ENCODE peak calls at places on chromosomes 6 and 20, in five cellular contexts. H is HepG2, B is SK-N-SH, G is K562, T is GM12878. X is an unnamed sample.

GRCh38 chr6:49339096-49339495 is 124.0 kb downstream of the MMUT start:
- DNase-seq in H (no peak), B (no peak), G (no peak), T (no peak), X (no peak)

GRCh38 chr6:34810936-34811632 is 19.2 kb downstream of the BLTP3A start:
- DNase-seq in H (peak), B (no peak), G (no peak), T (peak), X (peak)

GRCh38 chr6:155158044-155158843 is 105.6 kb upstream of the CLDN20 start:
- DNase-seq in H (no peak), B (no peak), G (no peak), T (no peak), X (peak)

GRCh38 chr20:45309075-45309474 is 976 bp upstream of the MATN4 start:
- DNase-seq in H (no peak), B (no peak), G (no peak), T (no peak), X (no peak)

GRCh38 chr6:90290991-90291390 is 5.7 kb downstream of the BACH2 start:
- DNase-seq in H (no peak), B (no peak), G (no peak), T (no peak), X (peak)

GRCh38 chr6:219641-220198 is 72.6 kb upstream of the DUSP22 start:
- DNase-seq in H (peak), B (no peak), G (peak), T (no peak), X (peak)

GRCh38 chr6:1614767-1615650 is 5.3 kb downstream of the FOXC1 start:
- DNase-seq in H (no peak), B (peak), G (no peak), T (no peak), X (no peak)

GRCh38 chr6:3915076-3915791 is 66.1 kb downstream of the FAM50B start:
- DNase-seq in H (no peak), B (no peak), G (no peak), T (peak), X (no peak)

GRCh38 chr6:105902401-105903031 is 183.6 kb upstream of the PRDM1 start:
- DNase-seq in H (no peak), B (no peak), G (no peak), T (no peak), X (peak)

GRCh38 chr20:48722737-48723191 is 105.0 kb downstream of the PREX1 start:
- DNase-seq in H (peak), B (no peak), G (no peak), T (no peak), X (no peak)

GRCh38 chr6:17086469-17086868 is 15.4 kb upstream of the STMND1 start:
- DNase-seq in H (peak), B (peak), G (peak), T (no peak), X (peak)

GRCh38 chr6:52590634-52590985 is 13.8 kb upstream of the TRAM2 start:
- DNase-seq in H (peak), B (no peak), G (no peak), T (no peak), X (peak)

GRCh38 chr20:58839474-58839874 is 11.2 kb downstream of the GNAS-AS1 start:
- DNase-seq in H (peak), B (peak), G (peak), T (no peak), X (peak)

GRCh38 chr20:43941476-43942212 is 27.0 kb downstream of the TOX2 start:
- DNase-seq in H (no peak), B (no peak), G (no peak), T (no peak), X (peak)

GRCh38 chr6:43184268-43184985 is 2.4 kb downstream of the CUL9 start:
- DNase-seq in H (no peak), B (no peak), G (no peak), T (no peak), X (no peak)

GRCh38 chr6:12490904-12491571 is 200.9 kb downstream of the EDN1 start:
- DNase-seq in H (no peak), B (no peak), G (no peak), T (no peak), X (peak)

GRCh38 chr20:20476504-20476903 is 108.6 kb downstream of the INSM1 start:
- DNase-seq in H (no peak), B (no peak), G (no peak), T (no peak), X (no peak)

GRCh38 chr6:157528931-157529653 is 148.1 kb downstream of the ZDHHC14 start:
- DNase-seq in H (peak), B (no peak), G (peak), T (no peak), X (no peak)

GRCh38 chr6:129235167-129236072 is 352.5 kb downstream of the LAMA2 start:
- DNase-seq in H (no peak), B (no peak), G (no peak), T (no peak), X (no peak)

GRCh38 chr6:135182120-135182992 is 1.2 kb downstream of the MYB start:
- DNase-seq in H (no peak), B (peak), G (peak), T (no peak), X (no peak)

GRCh38 chr6:2934057-2934456 is 30.9 kb upstream of the SERPINB9 start:
- DNase-seq in H (no peak), B (no peak), G (no peak), T (no peak), X (no peak)

GRCh38 chr6:42236030-42236429 is 18.4 kb upstream of the MRPS10 start:
- DNase-seq in H (no peak), B (no peak), G (no peak), T (no peak), X (no peak)

GRCh38 chr6:14897836-14898235 is 348.0 kb upstream of the JARID2 start:
- DNase-seq in H (no peak), B (no peak), G (no peak), T (no peak), X (no peak)

GRCh38 chr20:49186535-49187329 is 1.4 kb downstream of the STAU1 start:
- DNase-seq in H (peak), B (peak), G (peak), T (no peak), X (peak)

GRCh38 chr20:58822175-58822574 is 28.5 kb downstream of the GNAS-AS1 start:
- DNase-seq in H (peak), B (no peak), G (peak), T (no peak), X (no peak)

GRCh38 chr20:12166053-12166717 is 248.5 kb downstream of the BTBD3 start:
- DNase-seq in H (no peak), B (peak), G (no peak), T (no peak), X (peak)

GRCh38 chr20:49279677-49280462 is 2.0 kb upstream of the ZNFX1 start:
- DNase-seq in H (no peak), B (no peak), G (no peak), T (no peak), X (no peak)

GRCh38 chr6:42316390-42316970 is 98.8 kb upstream of the MRPS10 start:
- DNase-seq in H (no peak), B (no peak), G (no peak), T (peak), X (peak)

GRCh38 chr6:11615214-11615602 is 77.7 kb downstream of the TMEM170B start:
- DNase-seq in H (no peak), B (no peak), G (no peak), T (no peak), X (peak)

GRCh38 chr6:109717971-109718370 is 26.9 kb downstream of the FIG4 start:
- DNase-seq in H (no peak), B (no peak), G (no peak), T (no peak), X (no peak)

GRCh38 chr6:109714611-109715010 is 23.5 kb downstream of the FIG4 start:
- DNase-seq in H (no peak), B (peak), G (no peak), T (no peak), X (no peak)

GRCh38 chr6:109713097-109713496 is 22.0 kb downstream of the FIG4 start:
- DNase-seq in H (no peak), B (no peak), G (no peak), T (no peak), X (no peak)

GRCh38 chr6:109714156-109714555 is 23.1 kb downstream of the FIG4 start:
- DNase-seq in H (no peak), B (peak), G (no peak), T (no peak), X (no peak)

GRCh38 chr6:109715616-109716015 is 24.5 kb downstream of the FIG4 start:
- DNase-seq in H (no peak), B (no peak), G (no peak), T (no peak), X (no peak)
- TF ChIP-seq SMC3 in H (no peak), B (no peak), G (no peak), T (no peak), X (no peak)

GRCh38 chr6:150584065-150584464 is 15.6 kb upstream of the PLEKHG1 start:
- DNase-seq in H (no peak), B (no peak), G (no peak), T (no peak), X (no peak)

GRCh38 chr6:150576651-150577226 is 22.9 kb upstream of the PLEKHG1 start:
- DNase-seq in H (no peak), B (no peak), G (no peak), T (no peak), X (no peak)

GRCh38 chr6:150584596-150584995 is 15.1 kb upstream of the PLEKHG1 start:
- DNase-seq in H (no peak), B (no peak), G (no peak), T (no peak), X (no peak)

GRCh38 chr6:150579611-150580010 is 20.1 kb upstream of the PLEKHG1 start:
- DNase-seq in H (no peak), B (no peak), G (no peak), T (no peak), X (no peak)

DNA sequence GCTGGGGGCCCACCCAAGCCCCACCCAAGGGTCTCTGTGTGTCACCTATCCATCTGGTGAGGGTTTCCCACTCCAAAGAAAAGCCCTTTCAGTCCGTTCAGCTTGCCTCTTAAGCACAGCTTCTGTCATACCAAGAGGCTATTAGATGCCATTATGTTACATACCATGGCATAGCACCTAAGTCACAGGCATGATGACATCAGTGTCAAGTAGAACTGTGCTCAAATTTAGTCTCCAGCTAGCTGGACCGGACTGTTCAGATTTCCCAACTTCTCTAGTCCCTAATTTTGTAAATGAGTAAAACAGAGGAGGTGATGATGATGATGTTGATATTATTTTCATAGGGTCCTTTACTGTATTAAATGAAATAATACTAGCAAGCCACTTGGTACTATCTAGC is 19.2 kb upstream of the PLEKHG1 start:
- DNase-seq in H (no peak), B (no peak), G (no peak), T (no peak), X (no peak)
- TF ChIP-seq MXI1 in H (no peak), B (no peak), G (no peak), T (no peak), X (no peak)

GRCh38 chr20:4740774-4741431 is 19.2 kb downstream of the PRND start:
- DNase-seq in H (peak), B (peak), G (peak), T (no peak), X (peak)
- TF ChIP-seq SMC3 in H (peak), B (peak), G (peak), T (peak), X (peak)

GRCh38 chr6:167454003-167454402 is 129.1 kb downstream of the TTLL2 start:
- DNase-seq in H (no peak), B (no peak), G (no peak), T (no peak), X (no peak)
- TF ChIP-seq MXI1 in H (no peak), B (no peak), G (no peak), T (no peak), X (no peak)

GRCh38 chr20:841568-842546 is 8.3 kb downstream of the FAM110A start:
- DNase-seq in H (no peak), B (no peak), G (no peak), T (no peak), X (no peak)
- TF ChIP-seq SMC3 in H (no peak), B (no peak), G (no peak), T (no peak), X (no peak)

DNA sequence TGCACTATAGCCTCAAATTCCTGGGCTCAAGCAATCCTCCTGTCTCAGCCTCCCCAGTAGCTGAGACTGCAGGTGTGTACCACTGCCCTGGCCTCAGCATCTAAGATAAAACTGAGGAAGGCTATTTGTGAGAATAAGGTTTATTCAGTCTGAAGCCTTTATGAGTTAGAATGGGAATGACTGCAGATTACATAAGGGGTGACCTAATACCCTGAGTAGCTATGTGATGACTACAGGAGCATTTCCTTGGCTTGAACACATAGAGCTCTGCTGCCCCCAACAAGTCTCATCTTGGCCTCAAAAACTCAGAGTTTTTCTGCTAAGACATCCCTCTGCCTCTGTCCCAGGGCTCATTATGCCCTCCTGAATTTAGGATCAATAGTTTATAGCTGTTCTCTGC is 7.6 kb downstream of the GSS start:
- DNase-seq in H (no peak), B (no peak), G (no peak), T (no peak), X (peak)
- TF ChIP-seq MXI1 in H (no peak), B (no peak), G (no peak), T (no peak), X (no peak)

GRCh38 chr6:158654498-158654897 is 4.6 kb downstream of the SYTL3 start:
- DNase-seq in H (peak), B (peak), G (no peak), T (no peak), X (peak)
- TF ChIP-seq SMC3 in H (no peak), B (no peak), G (no peak), T (no peak), X (no peak)